ENCODE peak calls at places on chromosome 13, in nine cellular contexts. N is upper lobe of right lung; E is IMR-90; K is hepatocyte; J is CD8-positive, alpha-beta T cell; Z is endothelial cell; U is fibroblast of lung; L is transverse colon; G is GM12878. B is an unnamed sample.

GRCh38 chr13:73335226-73335625 is 276.4 kb downstream of the KLF5 start:
- DNase-seq in J (no peak), U (peak; percentile 67), G (peak; percentile 24), L (no peak), Z (no peak), N (no peak), E (peak; percentile 65), K (no peak), B (no peak)

GRCh38 chr13:25668345-25668744 is 296.6 kb downstream of the ATP8A2 start:
- DNase-seq in K (no peak), J (no peak), U (no peak), N (no peak), L (no peak), E (no peak), G (no peak), Z (no peak), B (no peak)

GRCh38 chr13:106104281-106104901 is 431.1 kb downstream of the EFNB2 start:
- DNase-seq in E (peak; percentile 91), U (peak; percentile 83), Z (no peak), N (no peak), K (peak; percentile 33), G (no peak), J (no peak), L (no peak), B (no peak)

GRCh38 chr13:86585826-86586225 is 786.6 kb upstream of the SLITRK6 start:
- DNase-seq in L (peak; percentile 26), N (no peak), J (no peak), G (no peak), K (peak; percentile 74), Z (no peak), E (peak; percentile 93), U (peak; percentile 99), B (no peak)

GRCh38 chr13:110711778-110712070 is 1.8 kb upstream of the ING1 start:
- DNase-seq in L (no peak), G (no peak), K (peak; percentile 41), E (no peak), U (peak; percentile 25), N (no peak), J (no peak), Z (no peak), B (no peak)

GRCh38 chr13:97229699-97230098 is 7.6 kb downstream of the MBNL2 start:
- DNase-seq in Z (no peak), L (no peak), G (no peak), U (no peak), J (no peak), K (no peak), N (no peak), E (no peak), B (no peak)

GRCh38 chr13:48234652-48235099 is 1.7 kb downstream of the ITM2B start:
- DNase-seq in G (no peak), E (no peak), N (no peak), J (no peak), U (no peak), L (no peak), Z (no peak), K (no peak), B (no peak)

GRCh38 chr13:63643543-63643942 is 2227.9 kb upstream of the PCDH20 start:
- DNase-seq in N (no peak), J (no peak), L (no peak), E (peak; percentile 65), Z (no peak), G (no peak), K (no peak), U (peak; percentile 42), B (no peak)

GRCh38 chr13:102670130-102670529 is 24.7 kb downstream of the METTL21C start:
- DNase-seq in J (no peak), K (no peak), N (no peak), L (no peak), E (no peak), U (no peak), Z (no peak), G (no peak), B (no peak)

GRCh38 chr13:87234981-87235380 is 436.2 kb upstream of the SLITRK5 start:
- DNase-seq in L (no peak), E (peak; percentile 64), G (no peak), J (no peak), N (no peak), Z (no peak), K (no peak), U (peak; percentile 76), B (no peak)

GRCh38 chr13:51873419-51873818 is 11.7 kb downstream of the CCDC70 start:
- DNase-seq in E (no peak), G (no peak), K (no peak), N (no peak), L (no peak), Z (no peak), J (no peak), U (no peak), B (no peak)

GRCh38 chr13:101179021-101179420 is 237.3 kb downstream of the NALCN start:
- DNase-seq in Z (no peak), L (no peak), E (no peak), K (no peak), N (no peak), U (no peak), G (no peak), J (no peak), B (no peak)

GRCh38 chr13:75850915-75851314 is 214.8 kb downstream of the LMO7 start:
- DNase-seq in N (no peak), E (no peak), J (no peak), G (no peak), U (no peak), L (no peak), Z (no peak), K (no peak), B (no peak)

GRCh38 chr13:46101488-46102289 is 3.1 kb downstream of the CPB2 start:
- DNase-seq in N (no peak), G (no peak), K (no peak), L (no peak), U (no peak), J (no peak), E (no peak), Z (no peak), B (no peak)

GRCh38 chr13:21137696-21138095 is 38.7 kb downstream of the SKA3 start:
- DNase-seq in L (no peak), E (peak; percentile 49), G (no peak), J (no peak), N (no peak), U (peak; percentile 37), Z (no peak), K (peak; percentile 8), B (no peak)

GRCh38 chr13:40438022-40438692 is 228.3 kb downstream of the FOXO1 start:
- DNase-seq in U (no peak), N (no peak), G (no peak), J (no peak), Z (no peak), K (no peak), L (no peak), E (no peak), B (no peak)

GRCh38 chr13:47859129-47859528 is 141.9 kb downstream of the SUCLA2 start:
- DNase-seq in G (no peak), E (no peak), K (no peak), J (no peak), N (no peak), L (no peak), Z (no peak), U (no peak), B (no peak)

GRCh38 chr13:112983428-112984196 is 14.6 kb downstream of the MCF2L start:
- DNase-seq in U (no peak), J (no peak), Z (no peak), G (no peak), E (no peak), K (peak; percentile 83), N (no peak), L (peak; percentile 62), B (no peak)

GRCh38 chr13:97564929-97565328 is 131.0 kb downstream of the RAP2A start:
- DNase-seq in Z (no peak), G (no peak), E (no peak), N (no peak), J (no peak), L (no peak), K (no peak), U (no peak), B (no peak)

GRCh38 chr13:40595693-40596092 is 70.7 kb downstream of the FOXO1 start:
- DNase-seq in E (no peak), L (no peak), N (no peak), Z (no peak), J (no peak), K (peak; percentile 13), U (peak; percentile 12), G (no peak), B (no peak)

DNA sequence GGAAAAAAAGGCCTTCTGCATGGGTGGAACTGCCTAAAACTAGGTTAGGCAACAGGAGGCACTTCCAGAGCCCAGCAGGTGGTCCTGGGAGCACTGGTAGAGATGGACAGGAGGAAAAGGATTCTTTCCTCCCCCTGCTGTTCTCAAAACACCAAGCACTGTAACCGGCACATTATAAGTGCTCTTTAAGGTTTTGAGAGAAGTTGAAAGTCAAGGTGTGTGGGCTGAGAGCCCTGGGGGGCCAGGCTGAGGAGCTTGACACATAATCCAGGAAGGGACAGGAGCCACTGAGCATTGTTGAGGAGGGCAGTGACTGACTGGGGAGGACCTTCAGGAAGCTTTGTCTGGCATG is 32.3 kb downstream of the SPATA13 start:
- DNase-seq in N (no peak), G (no peak), J (no peak), E (no peak), K (no peak), U (no peak), L (no peak), Z (no peak), B (no peak)
- TF ChIP-seq CTCF in N (no peak), G (no peak), J (no peak), E (no peak), K (no peak), U (no peak), L (no peak), Z (no peak), B (no peak)

GRCh38 chr13:79548886-79549285 is 67.9 kb downstream of the NDFIP2 start:
- DNase-seq in Z (no peak), G (no peak), K (no peak), L (no peak), E (peak; percentile 11), J (no peak), U (peak; percentile 47), N (no peak), B (no peak)
- TF ChIP-seq CTCF in Z (no peak), G (no peak), K (peak; percentile 64), L (no peak), E (peak; percentile 43), J (no peak), U (no peak), N (peak; percentile 5), B (no peak)

GRCh38 chr13:49439609-49440008 is 4.3 kb downstream of the CAB39L start:
- DNase-seq in U (no peak), Z (no peak), J (no peak), E (no peak), N (no peak), L (no peak), G (no peak), K (no peak), B (no peak)
- TF ChIP-seq CTCF in U (no peak), Z (no peak), J (no peak), E (no peak), N (no peak), L (no peak), G (no peak), K (no peak), B (no peak)

DNA sequence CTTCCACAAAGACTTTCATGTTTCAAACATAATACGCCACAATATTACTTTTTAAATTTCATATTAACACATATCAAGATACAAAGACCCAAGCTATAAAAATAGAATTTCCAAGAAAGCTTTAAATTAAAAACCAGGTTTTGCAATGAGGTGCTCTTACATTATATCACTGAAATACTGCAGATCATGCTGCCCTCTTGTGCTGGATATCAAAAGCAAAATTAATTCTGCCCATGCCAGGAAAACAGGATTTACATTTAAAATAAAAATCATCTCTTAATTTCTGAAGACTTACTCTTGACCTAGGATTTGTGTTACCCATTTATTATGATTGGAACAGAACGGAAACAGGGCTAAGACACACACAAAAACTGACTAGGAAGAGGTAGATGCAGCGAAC is 145.0 kb downstream of the ABCC4 start:
- DNase-seq in U (peak; percentile 61), N (no peak), Z (no peak), E (peak; percentile 17), G (no peak), J (no peak), K (no peak), L (no peak), B (no peak)
- TF ChIP-seq CTCF in U (no peak), N (no peak), Z (no peak), E (peak; percentile 40), G (no peak), J (no peak), K (peak; percentile 60), L (no peak), B (no peak)

B was measured in uterus.